ENCODE peak calls at places on chromosome 21, in six cellular contexts. O, F, I, T, G and L are unnamed samples.

GRCh38 chr21:39010629-39011404 is 172.4 kb downstream of the PSMG1 start:
- DNase-seq in O (no peak), F (no peak), I (no peak), T (no peak), G (no peak), L (no peak)

GRCh38 chr21:28283652-28284490 is 708.8 kb downstream of the LTN1 start:
- DNase-seq in O (no peak), F (peak; percentile 0), I (no peak), T (no peak), G (no peak), L (no peak)

GRCh38 chr21:28337319-28337718 is 655.4 kb downstream of the LTN1 start:
- DNase-seq in O (no peak), F (no peak), I (no peak), T (no peak), G (no peak), L (no peak)

GRCh38 chr21:28518620-28519019 is 474.1 kb downstream of the LTN1 start:
- DNase-seq in O (no peak), F (no peak), I (no peak), T (no peak), G (no peak), L (no peak)

GRCh38 chr21:35438643-35439404 is 389.7 kb upstream of the RUNX1 start:
- DNase-seq in O (peak; percentile 29), F (no peak), I (peak; percentile 36), T (no peak), G (no peak), L (peak; percentile 59)

GRCh38 chr21:30713786-30714185 is 4.8 kb downstream of the KRTAP21-3 start:
- DNase-seq in O (no peak), F (no peak), I (no peak), T (no peak), G (no peak), L (no peak)

GRCh38 chr21:39024538-39024937 is 158.7 kb downstream of the PSMG1 start:
- DNase-seq in O (no peak), F (no peak), I (no peak), T (no peak), G (no peak), L (no peak)

GRCh38 chr21:42942244-42942643 is 16.8 kb upstream of the ERVH48-1 start:
- DNase-seq in O (no peak), F (no peak), I (no peak), T (no peak), G (no peak), L (no peak)

GRCh38 chr21:46411236-46411635 is 47.5 kb upstream of the DIP2A start:
- DNase-seq in O (no peak), F (no peak), I (no peak), T (no peak), G (no peak), L (no peak)

GRCh38 chr21:42988234-42988965 is 14.0 kb downstream of the PKNOX1 start:
- DNase-seq in O (no peak), F (no peak), I (no peak), T (no peak), G (no peak), L (no peak)

GRCh38 chr21:14058566-14058965 is 152.2 kb downstream of the LIPI start:
- DNase-seq in O (no peak), F (no peak), I (no peak), T (no peak), G (no peak), L (no peak)

GRCh38 chr21:34835526-34835925 is 166.7 kb downstream of the CLIC6 start:
- DNase-seq in O (no peak), F (no peak), I (no peak), T (peak; percentile 73), G (no peak), L (no peak)

GRCh38 chr21:14541840-14542495 is 4.1 kb downstream of the SAMSN1 start:
- DNase-seq in O (no peak), F (no peak), I (no peak), T (no peak), G (no peak), L (no peak)

GRCh38 chr21:41673071-41673470 is 93.8 kb downstream of the RIPK4 start:
- DNase-seq in O (no peak), F (no peak), I (no peak), T (no peak), G (no peak), L (no peak)
- TF ChIP-seq CTCF in O (no peak), F (no peak), I (no peak), T (no peak), G (no peak), L (no peak)

GRCh38 chr21:45236481-45236880 is 51.2 kb downstream of the POFUT2 start:
- DNase-seq in O (no peak), F (no peak), I (no peak), T (no peak), G (no peak), L (no peak)
- TF ChIP-seq CTCF in O (no peak), F (no peak), I (no peak), T (no peak), G (no peak), L (no peak)

DNA sequence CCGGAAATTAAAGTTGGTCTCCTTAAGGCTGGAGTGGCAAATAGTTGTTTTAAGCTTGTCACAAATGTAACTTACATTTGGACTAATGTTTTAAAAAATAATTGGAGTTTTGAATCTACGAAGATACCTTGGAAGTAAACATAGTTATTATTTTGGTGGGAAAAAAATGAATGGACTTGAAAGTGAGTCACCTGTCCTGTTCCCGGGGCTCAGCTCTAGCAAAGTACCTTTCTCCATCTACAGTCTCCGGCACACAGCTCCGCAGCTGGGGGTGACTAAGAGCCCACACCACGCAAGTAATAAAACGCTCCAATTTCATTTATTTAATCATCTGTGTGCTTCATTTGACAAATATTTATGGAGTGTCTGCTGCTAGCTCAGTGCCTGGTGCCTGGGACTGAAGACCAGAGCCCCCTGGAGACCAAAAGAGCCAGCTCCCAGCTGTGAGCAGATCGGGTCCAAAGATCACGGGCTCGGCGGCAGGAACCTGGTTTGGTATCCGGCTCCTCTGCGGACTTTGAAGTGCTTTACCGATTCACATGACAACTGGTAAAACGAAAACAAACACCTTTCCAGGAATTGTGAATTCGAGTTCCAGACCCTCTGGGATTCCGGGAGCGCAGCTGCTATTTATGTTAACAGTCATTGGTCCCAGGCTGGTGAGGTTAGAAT is 1.7 kb upstream of the RIPK4 start:
- DNase-seq in O (no peak), F (peak; percentile 28), I (peak; percentile 46), T (no peak), G (peak; percentile 72), L (peak; percentile 73)
- TF ChIP-seq CTCF in O (no peak), F (no peak), I (no peak), T (no peak), G (no peak), L (peak; percentile 29)

DNA sequence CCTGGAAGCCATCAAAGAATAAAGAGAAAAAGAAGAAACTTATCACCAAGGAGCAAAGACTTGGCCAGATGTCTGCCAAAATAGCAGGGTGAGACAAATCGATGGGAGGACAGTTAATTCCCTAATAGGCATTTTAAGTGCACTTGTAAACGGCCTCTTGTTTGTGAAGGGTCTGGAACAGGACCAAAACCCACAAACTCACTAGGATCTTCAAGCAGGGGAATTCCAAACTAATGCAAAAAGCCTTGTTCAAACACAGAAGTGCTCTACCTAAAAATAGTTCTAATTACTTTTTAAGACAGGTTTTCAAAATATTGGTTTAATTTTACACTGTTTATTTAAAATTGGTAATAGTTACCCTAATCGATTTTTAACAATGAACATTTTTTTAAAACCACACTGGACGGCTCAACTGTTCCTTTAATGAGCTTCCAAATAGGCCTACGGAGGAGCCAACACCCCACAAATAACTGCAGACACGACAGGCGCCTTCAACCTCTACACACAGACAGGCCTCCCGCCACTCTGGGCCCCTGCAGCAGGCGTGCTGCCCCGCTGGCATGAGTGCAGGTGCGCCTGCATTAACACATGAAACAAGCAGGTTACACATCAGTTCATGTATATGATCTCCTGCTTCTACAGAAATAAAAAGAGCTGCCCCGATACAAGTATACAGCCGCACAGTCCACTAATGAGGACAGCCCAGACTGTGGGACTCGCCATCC is 15.8 kb downstream of the UBE2G2 start:
- DNase-seq in O (no peak), F (no peak), I (no peak), T (no peak), G (no peak), L (no peak)
- TF ChIP-seq CTCF in O (no peak), F (no peak), I (no peak), T (no peak), G (no peak), L (no peak)

GRCh38 chr21:44301093-44301492 is 1.2 kb downstream of the PFKL start:
- DNase-seq in O (no peak), F (no peak), I (no peak), T (no peak), G (no peak), L (no peak)

GRCh38 chr21:44299085-44299457 is 782 bp upstream of the PFKL start:
- DNase-seq in O (peak; percentile 77), F (no peak), I (no peak), T (no peak), G (no peak), L (no peak)

GRCh38 chr21:44300262-44300959 is 558 bp downstream of the PFKL start:
- DNase-seq in O (peak; percentile 91), F (peak; percentile 67), I (peak; percentile 86), T (peak; percentile 74), G (peak; percentile 57), L (peak; percentile 67)

GRCh38 chr21:44298301-44298700 is 1.6 kb upstream of the PFKL start:
- DNase-seq in O (no peak), F (no peak), I (no peak), T (no peak), G (no peak), L (no peak)

DNA sequence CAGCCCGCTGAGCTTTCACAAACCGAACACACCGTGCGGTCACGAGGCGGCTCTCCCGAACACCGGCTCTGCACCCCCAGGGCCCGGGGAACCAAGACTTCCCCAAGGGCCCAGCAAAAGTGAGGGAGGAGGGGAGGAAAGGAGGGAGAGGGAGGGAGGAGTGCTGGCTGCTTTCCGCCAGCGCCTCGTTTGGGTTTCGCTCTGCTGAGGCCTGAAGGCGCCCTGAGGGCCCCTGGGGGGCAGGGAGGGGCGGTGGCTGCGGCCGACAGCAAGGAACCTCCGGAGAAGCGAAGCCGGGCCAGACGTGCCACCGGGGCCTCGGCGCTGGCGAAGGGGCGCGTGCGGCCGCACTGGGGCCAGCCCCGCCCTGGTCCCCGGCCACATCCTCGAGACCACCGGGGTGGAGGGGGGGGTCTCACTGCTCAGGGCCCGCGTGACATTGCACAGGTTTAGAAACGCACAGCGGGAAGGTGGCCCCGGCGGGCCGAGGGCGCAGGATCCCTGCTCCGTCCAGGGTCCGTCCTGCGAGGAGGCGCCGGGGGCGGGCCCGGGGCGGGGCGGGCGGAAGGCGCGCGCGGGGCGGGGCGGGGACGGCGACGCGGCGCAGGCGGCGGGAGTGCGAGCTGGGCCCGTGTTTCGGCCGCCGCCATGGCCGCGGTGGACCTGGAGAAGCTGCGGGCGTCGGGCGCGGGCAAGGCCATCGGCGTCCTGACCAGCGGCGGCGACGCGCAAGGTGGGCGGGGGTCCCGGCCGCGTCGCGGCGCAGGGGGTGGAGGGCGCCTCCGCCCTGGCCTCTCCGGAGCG is at the start of gene PFKL:
- DNase-seq in O (peak; percentile 98), F (peak; percentile 57), I (peak; percentile 97), T (peak; percentile 59), G (peak; percentile 67), L (peak; percentile 64)
- TF ChIP-seq CTCF in O (no peak), F (no peak), I (no peak), T (no peak), G (no peak), L (no peak)

GRCh38 chr21:41045534-41046268 is 122.3 kb upstream of the BACE2 start:
- DNase-seq in O (no peak), F (no peak), I (no peak), T (no peak), G (peak; percentile 45), L (peak; percentile 12)
- TF ChIP-seq CTCF in O (no peak), F (peak; percentile 28), I (no peak), T (no peak), G (peak; percentile 56), L (peak; percentile 39)